ENCODE peak calls at places on chromosomes 1 and 21, in nine cellular contexts. K, V, X, P, Q, H, G, M and C are unnamed samples.

GRCh38 chr21:39712976-39713375 is 32.0 kb upstream of the IGSF5 start:
- DNase-seq in H (no peak), V (no peak), M (no peak), P (no peak), K (peak), X (no peak), G (no peak), Q (no peak), C (no peak)

GRCh38 chr1:65141394-65141793 is 6.6 kb upstream of the AK4 start:
- DNase-seq in G (no peak), X (no peak), H (no peak), P (no peak), Q (no peak), K (no peak), V (peak), M (no peak), C (no peak)

GRCh38 chr1:29655145-29655544 is 418.8 kb downstream of the PTPRU start:
- DNase-seq in P (no peak), V (no peak), Q (no peak), M (no peak), K (no peak), H (no peak), X (no peak), G (no peak), C (no peak)

GRCh38 chr1:163540727-163541126 is 219.0 kb downstream of the NUF2 start:
- DNase-seq in X (no peak), G (no peak), V (no peak), K (no peak), Q (no peak), M (no peak), H (no peak), P (no peak), C (no peak)

GRCh38 chr1:23483327-23484252 is at the start of gene ASAP3:
- DNase-seq in G (no peak), H (no peak), Q (no peak), V (no peak), K (no peak), P (no peak), X (no peak), M (peak), C (no peak)

GRCh38 chr1:165633624-165634023 is 2.6 kb downstream of the MGST3 start:
- DNase-seq in V (no peak), M (no peak), P (no peak), X (no peak), G (no peak), H (no peak), K (no peak), Q (peak), C (no peak)

GRCh38 chr1:33043267-33044090 is 6.8 kb upstream of the AK2 start:
- DNase-seq in Q (no peak), G (no peak), X (no peak), H (no peak), V (no peak), K (no peak), P (no peak), M (no peak), C (no peak)

GRCh38 chr1:224433671-224434446 is 738 bp downstream of the WDR26 start:
- DNase-seq in V (no peak), K (no peak), M (peak), Q (peak), P (no peak), H (no peak), X (peak), G (no peak), C (no peak)

GRCh38 chr1:117691942-117692341 is 86.1 kb downstream of the TENT5C start:
- DNase-seq in H (no peak), V (no peak), Q (peak), X (no peak), P (no peak), M (no peak), G (no peak), K (no peak), C (no peak)

GRCh38 chr21:43345746-43346409 is 81.1 kb downstream of the SIK1 start:
- DNase-seq in K (no peak), G (no peak), Q (peak), X (no peak), V (no peak), H (no peak), P (no peak), M (no peak), C (no peak)

GRCh38 chr1:191757003-191757402 is 401.3 kb upstream of the RGS18 start:
- DNase-seq in V (no peak), G (no peak), X (no peak), M (no peak), K (no peak), H (peak), Q (no peak), P (no peak), C (no peak)

GRCh38 chr1:201419241-201419640 is 2.3 kb downstream of the TNNI1 start:
- DNase-seq in P (no peak), X (no peak), K (no peak), V (no peak), H (no peak), M (no peak), Q (no peak), G (no peak), C (no peak)

GRCh38 chr1:174262747-174263241 is 103.5 kb downstream of the RABGAP1L start:
- DNase-seq in H (peak), K (peak), P (peak), M (no peak), X (no peak), Q (peak), V (peak), G (peak), C (no peak)

GRCh38 chr1:165290143-165290542 is 66.4 kb downstream of the LMX1A start:
- DNase-seq in X (no peak), Q (no peak), G (no peak), V (no peak), H (no peak), K (no peak), P (no peak), M (no peak), C (no peak)

GRCh38 chr1:5973771-5974170 is 18.5 kb downstream of the NPHP4 start:
- DNase-seq in P (peak), M (peak), H (no peak), Q (no peak), K (no peak), X (no peak), V (no peak), G (peak), C (no peak)

GRCh38 chr1:68558321-68559026 is 61.6 kb upstream of the DEPDC1 start:
- DNase-seq in V (no peak), H (no peak), M (no peak), X (no peak), G (no peak), Q (no peak), K (no peak), P (no peak), C (no peak)

GRCh38 chr1:147541672-147542548 is 609 bp downstream of the BCL9 start:
- DNase-seq in M (peak), Q (no peak), V (no peak), K (no peak), P (peak), H (no peak), X (no peak), G (peak), C (no peak)

GRCh38 chr1:47650606-47651005 is 212.8 kb downstream of the FOXD2 start:
- DNase-seq in G (no peak), P (no peak), V (no peak), M (peak), H (no peak), K (no peak), X (no peak), Q (no peak), C (no peak)

GRCh38 chr1:216599851-216600250 is 123.4 kb downstream of the ESRRG start:
- DNase-seq in M (no peak), V (no peak), Q (no peak), K (no peak), H (no peak), P (no peak), G (no peak), X (no peak), C (no peak)

GRCh38 chr1:14733053-14733778 is 134.7 kb downstream of the KAZN start:
- DNase-seq in Q (no peak), H (no peak), X (no peak), G (no peak), V (no peak), P (no peak), K (no peak), M (no peak), C (no peak)

GRCh38 chr1:169105434-169106094 is 926 bp upstream of the ATP1B1 start:
- DNase-seq in K (peak), H (no peak), V (peak), X (no peak), M (peak), G (peak), Q (peak), P (peak), C (no peak)

GRCh38 chr1:66464802-66465201 is 69.2 kb upstream of the SGIP1 start:
- DNase-seq in M (no peak), P (no peak), H (peak), G (no peak), X (no peak), V (no peak), Q (no peak), K (no peak), C (peak)

GRCh38 chr1:69567847-69568434 is at the start of gene LRRC7:
- DNase-seq in G (peak), V (no peak), H (no peak), Q (peak), M (no peak), P (peak), X (no peak), K (peak), C (no peak)

GRCh38 chr1:65174585-65174984 is 26.6 kb downstream of the AK4 start:
- DNase-seq in K (no peak), P (no peak), X (no peak), H (peak), M (peak), V (peak), G (no peak), Q (no peak), C (peak)

GRCh38 chr1:156897078-156897825 is 3.7 kb downstream of the PEAR1 start:
- DNase-seq in X (no peak), H (no peak), Q (no peak), V (peak), P (no peak), M (no peak), K (no peak), G (no peak), C (no peak)

GRCh38 chr1:32769524-32770220 is 47.5 kb downstream of the YARS1 start:
- DNase-seq in Q (no peak), H (no peak), V (no peak), M (no peak), P (no peak), K (no peak), X (no peak), G (no peak), C (no peak)

GRCh38 chr1:193846881-193847280 is 660.5 kb upstream of the B3GALT2 start:
- DNase-seq in V (no peak), P (no peak), K (no peak), G (no peak), X (no peak), M (no peak), Q (no peak), H (no peak), C (no peak)

GRCh38 chr1:20552728-20553571 is 577 bp downstream of the FAM43B start:
- DNase-seq in M (no peak), V (no peak), H (no peak), P (no peak), K (no peak), Q (no peak), G (no peak), X (no peak), C (no peak)